ENCODE peak calls at places on chromosomes 16 and 17, in four cellular contexts. One of them, this sample, is unnamed.

GRCh38 chr17:2449486-2449885 is 48.6 kb upstream of the MNT start:
- DNase-seq in nucleus accumbens: no peak
- DNase-seq in HTR-8/SVneo: no peak
- DNase-seq in stimulated activated CD4-positive, alpha-beta T cell treated with anti-CD3 and anti-CD28 coated beads, Interleukin-1b, Interleukin-23, amount 100 ng/mL, for 1 hour: no peak
- DNase-seq in this sample: no peak

GRCh38 chr17:73420897-73421296 is 109.1 kb upstream of the CDC42EP4 start:
- DNase-seq in HTR-8/SVneo: peak; percentile 51
- DNase-seq in stimulated activated CD4-positive, alpha-beta T cell treated with anti-CD3 and anti-CD28 coated beads, Interleukin-1b, Interleukin-23, amount 100 ng/mL, for 1 hour: no peak
- DNase-seq in nucleus accumbens: no peak
- DNase-seq in this sample: no peak

GRCh38 chr16:29729116-29729521 is 16.7 kb downstream of the C16orf54 start:
- DNase-seq in nucleus accumbens: no peak
- DNase-seq in HTR-8/SVneo: peak; percentile 74
- DNase-seq in stimulated activated CD4-positive, alpha-beta T cell treated with anti-CD3 and anti-CD28 coated beads, Interleukin-1b, Interleukin-23, amount 100 ng/mL, for 1 hour: no peak
- DNase-seq in this sample: peak; percentile 38

GRCh38 chr17:73888875-73889274 is 244.6 kb upstream of the SDK2 start:
- DNase-seq in HTR-8/SVneo: no peak
- DNase-seq in nucleus accumbens: no peak
- DNase-seq in stimulated activated CD4-positive, alpha-beta T cell treated with anti-CD3 and anti-CD28 coated beads, Interleukin-1b, Interleukin-23, amount 100 ng/mL, for 1 hour: no peak
- DNase-seq in this sample: no peak

GRCh38 chr17:34151081-34151480 is 104.0 kb upstream of the CCL2 start:
- DNase-seq in stimulated activated CD4-positive, alpha-beta T cell treated with anti-CD3 and anti-CD28 coated beads, Interleukin-1b, Interleukin-23, amount 100 ng/mL, for 1 hour: no peak
- DNase-seq in HTR-8/SVneo: no peak
- DNase-seq in nucleus accumbens: no peak
- DNase-seq in this sample: no peak

GRCh38 chr17:43734376-43734775 is 24.2 kb downstream of the SOST start:
- DNase-seq in HTR-8/SVneo: no peak
- DNase-seq in stimulated activated CD4-positive, alpha-beta T cell treated with anti-CD3 and anti-CD28 coated beads, Interleukin-1b, Interleukin-23, amount 100 ng/mL, for 1 hour: no peak
- DNase-seq in nucleus accumbens: no peak
- DNase-seq in this sample: no peak

GRCh38 chr16:66717776-66718175 is 21.2 kb upstream of the CMTM4 start:
- DNase-seq in HTR-8/SVneo: no peak
- DNase-seq in stimulated activated CD4-positive, alpha-beta T cell treated with anti-CD3 and anti-CD28 coated beads, Interleukin-1b, Interleukin-23, amount 100 ng/mL, for 1 hour: no peak
- DNase-seq in nucleus accumbens: no peak
- DNase-seq in this sample: no peak

GRCh38 chr17:30263552-30264333 is 28.0 kb downstream of the BLMH start:
- DNase-seq in HTR-8/SVneo: no peak
- DNase-seq in stimulated activated CD4-positive, alpha-beta T cell treated with anti-CD3 and anti-CD28 coated beads, Interleukin-1b, Interleukin-23, amount 100 ng/mL, for 1 hour: no peak
- DNase-seq in nucleus accumbens: no peak
- DNase-seq in this sample: no peak

GRCh38 chr16:8716592-8716991 is 42.2 kb downstream of the ABAT start:
- DNase-seq in HTR-8/SVneo: peak; percentile 45
- DNase-seq in nucleus accumbens: no peak
- DNase-seq in stimulated activated CD4-positive, alpha-beta T cell treated with anti-CD3 and anti-CD28 coated beads, Interleukin-1b, Interleukin-23, amount 100 ng/mL, for 1 hour: no peak
- DNase-seq in this sample: no peak

GRCh38 chr17:4199818-4200402 is 56.9 kb downstream of the CYB5D2 start:
- DNase-seq in nucleus accumbens: no peak
- DNase-seq in HTR-8/SVneo: peak; percentile 67
- DNase-seq in stimulated activated CD4-positive, alpha-beta T cell treated with anti-CD3 and anti-CD28 coated beads, Interleukin-1b, Interleukin-23, amount 100 ng/mL, for 1 hour: no peak
- DNase-seq in this sample: peak; percentile 66

GRCh38 chr17:83057397-83057761 is 22.0 kb upstream of the METRNL start:
- DNase-seq in stimulated activated CD4-positive, alpha-beta T cell treated with anti-CD3 and anti-CD28 coated beads, Interleukin-1b, Interleukin-23, amount 100 ng/mL, for 1 hour: no peak
- DNase-seq in HTR-8/SVneo: no peak
- DNase-seq in nucleus accumbens: no peak
- DNase-seq in this sample: no peak

GRCh38 chr16:22141746-22142145 is 20.6 kb upstream of the SDR42E2 start:
- DNase-seq in stimulated activated CD4-positive, alpha-beta T cell treated with anti-CD3 and anti-CD28 coated beads, Interleukin-1b, Interleukin-23, amount 100 ng/mL, for 1 hour: no peak
- DNase-seq in nucleus accumbens: no peak
- DNase-seq in HTR-8/SVneo: peak; percentile 28
- DNase-seq in this sample: no peak

GRCh38 chr17:21353326-21354010 is 22.7 kb upstream of the KCNJ12 start:
- DNase-seq in nucleus accumbens: no peak
- DNase-seq in stimulated activated CD4-positive, alpha-beta T cell treated with anti-CD3 and anti-CD28 coated beads, Interleukin-1b, Interleukin-23, amount 100 ng/mL, for 1 hour: no peak
- DNase-seq in HTR-8/SVneo: no peak
- DNase-seq in this sample: no peak

GRCh38 chr17:65797809-65798208 is 236.4 kb upstream of the AXIN2 start:
- DNase-seq in nucleus accumbens: no peak
- DNase-seq in stimulated activated CD4-positive, alpha-beta T cell treated with anti-CD3 and anti-CD28 coated beads, Interleukin-1b, Interleukin-23, amount 100 ng/mL, for 1 hour: no peak
- DNase-seq in HTR-8/SVneo: no peak
- DNase-seq in this sample: no peak

GRCh38 chr16:11379420-11379819 is 34.2 kb downstream of the RMI2 start:
- DNase-seq in nucleus accumbens: no peak
- DNase-seq in stimulated activated CD4-positive, alpha-beta T cell treated with anti-CD3 and anti-CD28 coated beads, Interleukin-1b, Interleukin-23, amount 100 ng/mL, for 1 hour: no peak
- DNase-seq in HTR-8/SVneo: no peak
- DNase-seq in this sample: no peak

GRCh38 chr16:85057212-85057889 is 29.8 kb downstream of the KIAA0513 start:
- DNase-seq in stimulated activated CD4-positive, alpha-beta T cell treated with anti-CD3 and anti-CD28 coated beads, Interleukin-1b, Interleukin-23, amount 100 ng/mL, for 1 hour: no peak
- DNase-seq in nucleus accumbens: no peak
- DNase-seq in HTR-8/SVneo: no peak
- DNase-seq in this sample: peak; percentile 3

GRCh38 chr17:76816590-76817135 is 51.5 kb upstream of the MGAT5B start:
- DNase-seq in nucleus accumbens: no peak
- DNase-seq in stimulated activated CD4-positive, alpha-beta T cell treated with anti-CD3 and anti-CD28 coated beads, Interleukin-1b, Interleukin-23, amount 100 ng/mL, for 1 hour: peak; percentile 6
- DNase-seq in HTR-8/SVneo: peak; percentile 86
- DNase-seq in this sample: peak; percentile 59

GRCh38 chr16:27241658-27242057 is 26.9 kb downstream of the NSMCE1 start:
- DNase-seq in stimulated activated CD4-positive, alpha-beta T cell treated with anti-CD3 and anti-CD28 coated beads, Interleukin-1b, Interleukin-23, amount 100 ng/mL, for 1 hour: no peak
- DNase-seq in nucleus accumbens: no peak
- DNase-seq in HTR-8/SVneo: no peak
- DNase-seq in this sample: no peak

GRCh38 chr17:18281815-18282214 is 21.4 kb downstream of the MIEF2 start:
- DNase-seq in nucleus accumbens: no peak
- DNase-seq in stimulated activated CD4-positive, alpha-beta T cell treated with anti-CD3 and anti-CD28 coated beads, Interleukin-1b, Interleukin-23, amount 100 ng/mL, for 1 hour: no peak
- DNase-seq in HTR-8/SVneo: no peak
- DNase-seq in this sample: no peak

GRCh38 chr16:10609410-10609774 is 29.0 kb upstream of the EMP2 start:
- DNase-seq in HTR-8/SVneo: peak; percentile 66
- DNase-seq in stimulated activated CD4-positive, alpha-beta T cell treated with anti-CD3 and anti-CD28 coated beads, Interleukin-1b, Interleukin-23, amount 100 ng/mL, for 1 hour: no peak
- DNase-seq in nucleus accumbens: no peak
- DNase-seq in this sample: no peak

GRCh38 chr16:16933861-16934260 is 536.9 kb downstream of the XYLT1 start:
- DNase-seq in stimulated activated CD4-positive, alpha-beta T cell treated with anti-CD3 and anti-CD28 coated beads, Interleukin-1b, Interleukin-23, amount 100 ng/mL, for 1 hour: no peak
- DNase-seq in HTR-8/SVneo: no peak
- DNase-seq in nucleus accumbens: no peak
- DNase-seq in this sample: no peak

GRCh38 chr17:82884341-82884871 is 44.6 kb upstream of the ZNF750 start:
- DNase-seq in HTR-8/SVneo: no peak
- DNase-seq in stimulated activated CD4-positive, alpha-beta T cell treated with anti-CD3 and anti-CD28 coated beads, Interleukin-1b, Interleukin-23, amount 100 ng/mL, for 1 hour: no peak
- DNase-seq in nucleus accumbens: no peak
- DNase-seq in this sample: no peak

GRCh38 chr17:62692159-62692651 is 64.7 kb downstream of the MRC2 start:
- DNase-seq in stimulated activated CD4-positive, alpha-beta T cell treated with anti-CD3 and anti-CD28 coated beads, Interleukin-1b, Interleukin-23, amount 100 ng/mL, for 1 hour: no peak
- DNase-seq in HTR-8/SVneo: no peak
- DNase-seq in nucleus accumbens: no peak
- DNase-seq in this sample: no peak

GRCh38 chr16:12320298-12320706 is 343.8 kb downstream of the SNX29 start:
- DNase-seq in HTR-8/SVneo: no peak
- DNase-seq in stimulated activated CD4-positive, alpha-beta T cell treated with anti-CD3 and anti-CD28 coated beads, Interleukin-1b, Interleukin-23, amount 100 ng/mL, for 1 hour: no peak
- DNase-seq in nucleus accumbens: no peak
- DNase-seq in this sample: no peak

GRCh38 chr16:11768850-11769249 is 26.2 kb upstream of the TXNDC11 start:
- DNase-seq in stimulated activated CD4-positive, alpha-beta T cell treated with anti-CD3 and anti-CD28 coated beads, Interleukin-1b, Interleukin-23, amount 100 ng/mL, for 1 hour: no peak
- DNase-seq in HTR-8/SVneo: no peak
- DNase-seq in nucleus accumbens: no peak
- DNase-seq in this sample: no peak

GRCh38 chr16:58116529-58116928 is 12.7 kb downstream of the CFAP20 start:
- DNase-seq in stimulated activated CD4-positive, alpha-beta T cell treated with anti-CD3 and anti-CD28 coated beads, Interleukin-1b, Interleukin-23, amount 100 ng/mL, for 1 hour: no peak
- DNase-seq in nucleus accumbens: no peak
- DNase-seq in HTR-8/SVneo: no peak
- DNase-seq in this sample: no peak

GRCh38 chr17:55168970-55169687 is 95.6 kb upstream of the HLF start:
- DNase-seq in stimulated activated CD4-positive, alpha-beta T cell treated with anti-CD3 and anti-CD28 coated beads, Interleukin-1b, Interleukin-23, amount 100 ng/mL, for 1 hour: no peak
- DNase-seq in HTR-8/SVneo: no peak
- DNase-seq in nucleus accumbens: no peak
- DNase-seq in this sample: no peak

GRCh38 chr16:22300427-22301071 is 3.3 kb downstream of the POLR3E start:
- DNase-seq in nucleus accumbens: no peak
- DNase-seq in stimulated activated CD4-positive, alpha-beta T cell treated with anti-CD3 and anti-CD28 coated beads, Interleukin-1b, Interleukin-23, amount 100 ng/mL, for 1 hour: no peak
- DNase-seq in HTR-8/SVneo: peak; percentile 48
- DNase-seq in this sample: no peak

This sample was measured in NCI-H2171.